ENCODE peak calls at places on chromosomes 6 and 20, in six cellular contexts. B, K, P, F, X and J are unnamed samples.

GRCh38 chr6:36679043-36679821 is 718 bp downstream of the CDKN1A start:
- DNase-seq in B (peak), K (peak), P (peak), F (peak), X (peak), J (peak)

GRCh38 chr6:7758456-7758855 is 32.6 kb downstream of the BMP6 start:
- DNase-seq in B (peak), K (no peak), P (peak), F (no peak), X (peak), J (peak)

GRCh38 chr6:104689551-104690205 is 170.0 kb downstream of the HACE1 start:
- DNase-seq in B (peak), K (no peak), P (peak), F (no peak), X (peak), J (peak)

GRCh38 chr6:27452496-27452897 is 20.4 kb downstream of the ZNF184 start:
- DNase-seq in B (peak), K (no peak), P (peak), F (no peak), X (peak), J (no peak)

GRCh38 chr20:52275243-52275817 is 83.8 kb upstream of the ZFP64 start:
- DNase-seq in B (no peak), K (no peak), P (no peak), F (no peak), X (no peak), J (peak)

GRCh38 chr6:84150680-84151079 is 76.8 kb downstream of the CEP162 start:
- DNase-seq in B (no peak), K (no peak), P (peak), F (no peak), X (peak), J (peak)

GRCh38 chr6:36703081-36703606 is 5.5 kb downstream of the RAB44 start:
- DNase-seq in B (no peak), K (peak), P (no peak), F (peak), X (no peak), J (no peak)

GRCh38 chr20:20130399-20130798 is 78.1 kb downstream of the CFAP61 start:
- DNase-seq in B (peak), K (no peak), P (no peak), F (no peak), X (peak), J (no peak)

GRCh38 chr20:1087311-1087710 is 31.1 kb upstream of the PSMF1 start:
- DNase-seq in B (no peak), K (no peak), P (no peak), F (no peak), X (no peak), J (no peak)

GRCh38 chr6:36131517-36132220 is 1.4 kb downstream of the MAPK13 start:
- DNase-seq in B (peak), K (peak), P (peak), F (peak), X (peak), J (peak)

GRCh38 chr6:36596359-36596758 is 2.2 kb downstream of the SRSF3 start:
- DNase-seq in B (no peak), K (peak), P (no peak), F (no peak), X (no peak), J (peak)

DNA sequence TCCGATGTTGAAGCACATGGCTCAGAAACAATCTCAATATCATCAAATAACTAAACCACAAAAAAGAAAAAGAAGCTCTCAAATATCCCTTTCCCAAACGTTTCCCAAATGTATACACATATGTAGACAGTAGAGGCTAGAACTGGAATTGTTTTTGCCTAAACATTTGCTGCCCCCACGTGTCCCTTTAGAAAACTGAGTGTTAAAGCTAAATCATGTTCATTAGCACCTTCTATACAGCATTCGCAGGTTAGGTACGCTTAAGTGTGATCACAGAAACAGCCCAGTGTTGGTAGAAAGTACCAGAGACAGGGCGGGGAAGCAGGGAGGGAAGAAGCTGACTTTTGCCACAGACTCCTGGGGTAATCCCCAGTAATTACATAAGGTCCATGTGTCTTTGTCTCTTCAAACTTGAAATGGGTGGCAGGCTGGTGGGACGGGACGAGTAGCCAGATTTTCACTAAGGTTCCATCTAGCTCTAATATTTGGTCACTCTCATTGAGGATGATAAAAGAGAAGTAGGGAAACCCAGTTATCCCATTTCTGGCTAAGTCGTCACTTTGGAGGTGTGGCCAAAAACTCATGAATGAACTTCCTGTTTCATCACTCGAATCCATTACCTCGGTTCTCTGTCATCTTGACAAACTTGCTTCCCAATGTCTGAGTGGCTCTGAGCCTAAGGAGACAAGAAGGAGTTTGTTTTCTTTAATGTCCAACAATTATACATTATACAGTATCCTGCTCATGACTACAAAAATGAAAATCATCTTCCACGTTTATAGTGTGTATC is 15.0 kb upstream of the TFAP2A start:
- DNase-seq in B (peak), K (no peak), P (no peak), F (no peak), X (peak), J (peak)
- TF ChIP-seq CTCF in B (peak), K (no peak), P (peak), F (peak), X (peak), J (peak)

GRCh38 chr20:33005132-33005566 is 916 bp upstream of the SUN5 start:
- DNase-seq in B (peak), K (no peak), P (peak), F (no peak), X (peak), J (no peak)
- TF ChIP-seq CTCF in B (peak), K (no peak), P (peak), F (peak), X (peak), J (peak)

GRCh38 chr6:79872303-79872702 is 75.0 kb downstream of the ELOVL4 start:
- DNase-seq in B (no peak), K (no peak), P (no peak), F (no peak), X (no peak), J (no peak)

GRCh38 chr6:79864421-79864820 is 82.9 kb downstream of the ELOVL4 start:
- DNase-seq in B (no peak), K (no peak), P (no peak), F (no peak), X (no peak), J (no peak)

GRCh38 chr6:79869600-79870084 is 77.7 kb downstream of the ELOVL4 start:
- DNase-seq in B (peak), K (peak), P (peak), F (peak), X (peak), J (peak)

GRCh38 chr6:79869184-79869583 is 78.2 kb downstream of the ELOVL4 start:
- DNase-seq in B (no peak), K (no peak), P (no peak), F (no peak), X (no peak), J (no peak)

GRCh38 chr6:79868098-79868722 is 79.1 kb downstream of the ELOVL4 start:
- DNase-seq in B (peak), K (no peak), P (peak), F (no peak), X (peak), J (peak)
- TF ChIP-seq CTCF in B (peak), K (no peak), P (peak), F (peak), X (peak), J (peak)

GRCh38 chr6:34243901-34244884 is 4.6 kb downstream of the SMIM29 start:
- DNase-seq in B (peak), K (peak), P (peak), F (peak), X (peak), J (peak)
- TF ChIP-seq CTCF in B (peak), K (no peak), P (peak), F (peak), X (peak), J (peak)

DNA sequence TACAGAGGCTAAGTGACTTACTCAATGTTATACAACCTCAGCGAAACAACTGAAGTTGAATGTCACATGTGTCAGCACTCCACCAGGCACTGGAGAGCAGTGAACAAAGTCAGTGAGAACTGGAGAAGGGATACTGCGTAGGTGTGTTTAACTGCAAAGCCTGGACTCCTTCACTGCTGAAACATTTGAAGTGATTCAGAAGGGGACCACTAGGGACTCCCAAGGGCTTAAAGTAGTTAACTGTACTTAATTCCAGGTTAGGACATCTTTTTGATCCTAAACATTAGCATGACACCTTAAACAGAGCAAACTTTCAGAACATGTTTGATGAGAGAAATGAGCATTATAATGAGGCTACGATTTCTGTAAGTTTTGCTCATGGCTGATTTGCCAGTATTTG is 45.0 kb upstream of the ZBTB24 start:
- DNase-seq in B (peak), K (no peak), P (no peak), F (no peak), X (peak), J (no peak)
- TF ChIP-seq CTCF in B (peak), K (no peak), P (peak), F (no peak), X (peak), J (peak)

DNA sequence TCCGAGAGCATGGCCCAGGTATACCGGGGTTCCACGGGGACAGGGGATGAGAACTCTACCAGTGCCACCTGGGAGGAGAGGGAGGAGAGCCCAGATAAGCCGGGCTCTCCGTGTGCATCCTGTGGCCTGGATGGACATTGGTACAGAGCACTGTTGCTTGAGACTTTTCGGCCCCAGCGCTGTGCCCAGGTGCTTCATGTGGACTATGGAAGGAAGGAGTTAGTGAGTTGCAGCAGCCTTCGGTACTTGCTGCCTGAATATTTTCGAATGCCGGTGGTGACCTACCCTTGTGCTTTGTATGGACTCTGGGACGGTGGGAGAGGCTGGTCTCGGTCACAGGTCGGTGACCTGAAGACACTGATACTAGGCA is 1.3 kb downstream of the TDRD6 start:
- DNase-seq in B (no peak), K (no peak), P (no peak), F (no peak), X (no peak), J (no peak)
- TF ChIP-seq CTCF in B (no peak), K (no peak), P (no peak), F (no peak), X (no peak), J (no peak)

DNA sequence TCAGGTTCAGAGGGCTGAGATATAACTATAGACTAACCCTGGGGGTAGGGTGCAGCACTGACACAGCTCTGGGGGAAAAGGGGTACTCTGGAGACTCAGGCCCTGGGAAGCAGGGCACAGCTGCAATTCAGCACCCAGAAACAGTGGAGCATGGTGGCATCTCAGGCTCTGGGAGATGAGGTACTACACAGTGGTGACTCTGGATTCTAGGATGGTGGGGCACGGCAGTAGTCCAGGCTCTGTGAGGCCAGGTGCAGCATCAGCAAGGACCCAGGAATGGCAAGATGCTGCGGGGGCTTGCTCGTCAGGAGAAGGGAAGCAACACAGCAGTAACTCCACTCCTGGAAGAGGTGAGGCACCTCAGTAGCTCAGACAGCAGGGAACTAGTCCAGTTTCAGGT is 271.5 kb upstream of the MOCS1 start:
- DNase-seq in B (no peak), K (no peak), P (no peak), F (no peak), X (no peak), J (no peak)
- TF ChIP-seq CTCF in B (no peak), K (no peak), P (no peak), F (no peak), X (no peak), J (no peak)

GRCh38 chr20:25248501-25249172 is 752 bp downstream of the PYGB start:
- DNase-seq in B (peak), K (peak), P (peak), F (peak), X (peak), J (peak)
- TF ChIP-seq CTCF in B (no peak), K (no peak), P (no peak), F (no peak), X (no peak), J (no peak)

DNA sequence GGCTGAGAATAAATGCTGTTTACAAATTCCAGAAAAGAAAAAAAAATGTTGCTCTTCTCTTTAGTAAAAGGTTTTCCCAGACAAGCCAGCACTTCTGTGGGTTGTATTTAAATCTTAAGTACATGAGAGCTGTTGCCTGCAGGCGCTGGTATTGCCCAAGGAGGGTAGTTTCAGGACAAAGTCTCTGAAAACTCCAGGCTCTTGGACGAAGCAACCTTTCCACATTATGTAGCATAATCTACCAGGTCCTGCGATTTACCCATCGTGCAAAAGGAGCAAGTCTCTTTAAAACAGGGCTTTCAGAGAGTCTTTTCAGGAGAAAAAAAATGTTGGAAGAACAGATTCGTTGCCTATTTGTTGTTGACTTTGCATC is 65.6 kb downstream of the PLG start:
- DNase-seq in B (no peak), K (no peak), P (no peak), F (no peak), X (no peak), J (no peak)
- TF ChIP-seq CTCF in B (no peak), K (no peak), P (no peak), F (no peak), X (no peak), J (no peak)

GRCh38 chr6:117849087-117849486 is 58.0 kb upstream of the SLC35F1 start:
- DNase-seq in B (no peak), K (no peak), P (no peak), F (no peak), X (no peak), J (no peak)

GRCh38 chr6:117847912-117848311 is 59.2 kb upstream of the SLC35F1 start:
- DNase-seq in B (no peak), K (no peak), P (no peak), F (no peak), X (no peak), J (no peak)
- TF ChIP-seq CTCF in B (no peak), K (no peak), P (no peak), F (no peak), X (no peak), J (no peak)